ENCODE peak calls at places on chromosomes 3 and 15, in six cellular contexts. Z, Q, J, R, N and O are unnamed samples.
A peak's percentile ranks its signal among the peaks of the same experiment; 100 is the strongest.

GRCh38 chr15:68228971-68229385 is 550 bp downstream of the CLN6 start:
- DNase-seq in Z (peak; percentile 54), Q (peak; percentile 9), J (no peak), R (no peak), N (no peak), O (peak; percentile 74)

GRCh38 chr3:23810342-23811116 is 4.8 kb downstream of the UBE2E1 start:
- DNase-seq in Z (peak; percentile 43), Q (no peak), J (peak; percentile 31), R (peak; percentile 83), N (peak; percentile 87), O (peak; percentile 78)

GRCh38 chr3:135458539-135458938 is 507.0 kb upstream of the PPP2R3A start:
- DNase-seq in Z (no peak), Q (no peak), J (no peak), R (no peak), N (no peak), O (no peak)

GRCh38 chr3:168165390-168166269 is 69.9 kb upstream of the GOLIM4 start:
- DNase-seq in Z (peak; percentile 84), Q (peak; percentile 76), J (peak; percentile 46), R (peak; percentile 76), N (peak; percentile 64), O (peak; percentile 81)

GRCh38 chr3:13332740-13333139 is 87.4 kb downstream of the NUP210 start:
- DNase-seq in Z (no peak), Q (no peak), J (no peak), R (no peak), N (no peak), O (no peak)

GRCh38 chr3:148697311-148698189 is at the start of gene AGTR1:
- DNase-seq in Z (no peak), Q (peak; percentile 24), J (no peak), R (peak; percentile 87), N (peak; percentile 80), O (no peak)

GRCh38 chr3:129164500-129164899 is 3.6 kb upstream of the ISY1 start:
- DNase-seq in Z (no peak), Q (no peak), J (no peak), R (no peak), N (no peak), O (no peak)

GRCh38 chr15:48935236-48935635 is 28.5 kb downstream of the SHC4 start:
- DNase-seq in Z (no peak), Q (no peak), J (no peak), R (no peak), N (no peak), O (no peak)

GRCh38 chr3:111666041-111666735 is 71.0 kb upstream of the ZBED2 start:
- DNase-seq in Z (no peak), Q (no peak), J (no peak), R (no peak), N (no peak), O (no peak)

DNA sequence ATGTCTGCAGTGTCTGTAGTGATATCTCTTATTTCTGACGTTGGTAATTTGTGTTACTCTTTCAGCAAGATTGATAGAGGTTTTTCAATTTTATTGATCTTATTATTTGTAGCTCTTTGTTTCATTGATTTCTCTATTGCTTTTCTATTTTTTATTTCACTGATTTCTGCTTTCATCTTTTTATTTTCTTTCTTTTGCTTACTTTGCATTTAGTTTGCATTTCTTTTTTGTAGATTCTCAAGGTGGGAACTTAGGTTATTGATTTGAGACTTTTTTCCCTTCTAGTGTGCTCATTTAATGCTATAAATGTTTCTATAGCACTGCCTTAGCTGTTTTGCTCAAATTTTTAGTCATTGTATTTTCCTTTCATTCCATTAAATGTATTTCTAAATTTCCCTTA is 49.5 kb upstream of the GABRG3 start:
- DNase-seq in Z (no peak), Q (no peak), J (no peak), R (no peak), N (no peak), O (no peak)
- H3K9me3 ChIP-seq in Z (no peaks in the 10 kb centered on the region), Q (peaks cover 8% of the 10 kb centered on the region), J (no peaks in the 10 kb centered on the region), R (peaks cover 6% of the 10 kb centered on the region), N (peaks cover 6% of the 10 kb centered on the region), O (peaks cover 42% of the 10 kb centered on the region)

DNA sequence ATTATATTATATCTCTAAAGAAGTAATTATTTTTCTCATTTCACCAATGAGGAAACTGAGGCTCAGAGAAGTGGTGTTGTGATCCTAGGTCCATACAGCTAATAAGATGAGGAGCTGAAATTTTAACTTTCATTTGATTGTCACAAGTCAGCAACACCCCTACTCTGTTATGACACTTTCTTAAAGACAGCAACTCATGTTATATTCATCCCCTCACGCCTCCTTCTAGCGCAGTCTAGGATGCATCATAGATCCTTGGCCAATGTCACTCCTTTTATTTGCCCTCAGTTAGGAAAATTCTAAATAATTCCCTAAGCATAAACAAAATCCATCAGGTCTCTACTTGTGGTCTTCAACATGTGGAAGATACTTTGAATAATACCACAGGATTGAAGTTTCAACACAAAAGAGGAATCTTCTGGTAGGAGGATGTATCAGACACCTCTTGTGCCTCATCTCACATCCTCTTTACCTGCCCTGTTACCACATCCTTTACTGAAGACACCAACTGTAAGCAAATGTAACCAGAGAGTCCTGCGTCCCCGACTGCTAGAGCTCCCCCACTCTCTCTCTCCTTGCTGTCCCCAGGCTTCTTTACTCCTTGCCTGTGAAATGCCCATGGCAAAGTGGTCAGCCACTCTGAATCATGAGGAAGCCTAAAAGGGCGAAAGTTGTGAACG is 53.7 kb downstream of the TRIM42 start:
- DNase-seq in Z (peak; percentile 47), Q (no peak), J (no peak), R (no peak), N (no peak), O (no peak)
- H3K4me2 ChIP-seq in Z (no peak overlapping the region), Q (no peak overlapping the region), J (no peak overlapping the region), R (no peak overlapping the region), N (no peak overlapping the region), O (no peak overlapping the region)

GRCh38 chr3:5929027-5929426 is 741.5 kb downstream of the EDEM1 start:
- DNase-seq in Z (no peak), Q (no peak), J (no peak), R (peak; percentile 3), N (no peak), O (peak; percentile 44)
- H3K9me3 ChIP-seq in Z (no peaks in the 10 kb centered on the region), Q (peaks cover 11% of the 10 kb centered on the region), J (no peaks in the 10 kb centered on the region), R (no peaks in the 10 kb centered on the region), N (no peaks in the 10 kb centered on the region), O (no peaks in the 10 kb centered on the region)

DNA sequence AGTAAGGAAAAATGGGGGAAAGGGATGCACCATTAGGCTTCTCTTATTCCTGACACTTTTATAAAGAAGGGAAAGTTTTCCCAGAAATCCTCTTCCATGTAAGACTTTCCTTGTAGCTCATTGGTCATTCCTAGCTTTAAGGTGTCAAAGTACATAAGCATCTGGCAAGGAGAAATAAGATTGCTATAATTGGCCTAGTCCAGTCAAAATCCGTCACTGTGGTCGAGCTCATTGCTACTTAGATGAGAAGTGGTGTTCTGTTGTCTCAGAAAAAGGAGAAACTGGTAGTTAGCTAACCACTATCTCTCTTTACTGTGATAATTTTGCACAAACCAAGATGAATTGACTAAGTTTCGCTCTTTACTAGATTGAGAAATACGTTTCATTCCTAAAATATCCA is 370.1 kb downstream of the CNTN4 start:
- DNase-seq in Z (no peak), Q (no peak), J (no peak), R (no peak), N (no peak), O (no peak)
- H3K4me2 ChIP-seq in Z (no peak overlapping the region), Q (no peak overlapping the region), J (no peak overlapping the region), R (no peak overlapping the region), N (no peak overlapping the region), O (no peak overlapping the region)

DNA sequence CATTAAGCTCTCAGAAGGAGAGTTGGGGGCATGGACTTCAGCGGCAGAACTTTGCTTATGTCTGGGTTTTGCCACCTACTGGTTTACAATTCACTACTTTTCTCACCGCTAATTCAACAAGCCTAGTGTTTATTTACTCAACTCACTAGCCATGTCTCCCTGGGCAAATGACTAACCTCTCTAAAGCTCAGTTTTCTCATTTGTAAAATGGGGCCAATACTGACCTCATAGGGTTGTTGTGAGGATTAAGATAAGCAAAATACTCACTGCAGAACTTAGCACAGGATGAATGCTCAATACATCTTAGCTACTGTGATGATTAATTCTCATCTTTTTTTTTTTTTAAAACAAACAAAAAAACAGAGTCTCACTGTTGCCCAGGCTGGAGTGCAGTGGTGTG is 106.3 kb downstream of the CADPS start:
- DNase-seq in Z (no peak), Q (no peak), J (no peak), R (no peak), N (no peak), O (no peak)
- H3K9me3 ChIP-seq in Z (no peaks in the 10 kb centered on the region), Q (no peaks in the 10 kb centered on the region), J (no peaks in the 10 kb centered on the region), R (no peaks in the 10 kb centered on the region), N (no peaks in the 10 kb centered on the region), O (no peaks in the 10 kb centered on the region)

GRCh38 chr3:68059628-68060027 is 405.2 kb upstream of the SUCLG2 start:
- DNase-seq in Z (no peak), Q (no peak), J (no peak), R (no peak), N (no peak), O (no peak)
- H3K4me2 ChIP-seq in Z (no peak overlapping the region), Q (no peak overlapping the region), J (no peak overlapping the region), R (no peak overlapping the region), N (no peak overlapping the region), O (no peak overlapping the region)